ENCODE peak calls at places on chromosomes 3 and 15, in eight cellular contexts. One of them, this sample, is unnamed.
A peak's percentile ranks its signal among the peaks of the same experiment; 100 is the strongest.

GRCh38 chr3:37819591-37819990 is 42.1 kb upstream of the CTDSPL start:
- ATAC-seq in aorta: no peak
- ATAC-seq in K562: no peak
- ATAC-seq in Panc1: no peak
- ATAC-seq in gastrocnemius medialis: no peak
- ATAC-seq in upper lobe of right lung: no peak
- ATAC-seq in HCT116: no peak
- ATAC-seq in right cardiac atrium: no peak
- ATAC-seq in this sample: peak; percentile 69

GRCh38 chr15:74746389-74746788 is 2.3 kb upstream of the CYP1A2 start:
- ATAC-seq in aorta: no peak
- ATAC-seq in K562: no peak
- ATAC-seq in Panc1: no peak
- ATAC-seq in gastrocnemius medialis: no peak
- ATAC-seq in upper lobe of right lung: no peak
- ATAC-seq in HCT116: no peak
- ATAC-seq in right cardiac atrium: no peak
- ATAC-seq in this sample: no peak

GRCh38 chr15:64216722-64217428 is 54.1 kb upstream of the PPIB start:
- ATAC-seq in aorta: peak; percentile 38
- ATAC-seq in K562: peak; percentile 97
- ATAC-seq in Panc1: peak; percentile 45
- ATAC-seq in gastrocnemius medialis: no peak
- ATAC-seq in upper lobe of right lung: no peak
- ATAC-seq in HCT116: no peak
- ATAC-seq in right cardiac atrium: peak; percentile 77
- ATAC-seq in this sample: no peak

GRCh38 chr3:99471353-99472323 is 166.8 kb upstream of the COL8A1 start:
- ATAC-seq in aorta: peak; percentile 83
- ATAC-seq in K562: no peak
- ATAC-seq in Panc1: no peak
- ATAC-seq in gastrocnemius medialis: peak; percentile 36
- ATAC-seq in upper lobe of right lung: peak; percentile 19
- ATAC-seq in HCT116: no peak
- ATAC-seq in right cardiac atrium: peak; percentile 92
- ATAC-seq in this sample: peak; percentile 55

GRCh38 chr3:102737353-102737752 is 302.5 kb downstream of the ZPLD1 start:
- ATAC-seq in aorta: no peak
- ATAC-seq in K562: no peak
- ATAC-seq in Panc1: no peak
- ATAC-seq in gastrocnemius medialis: no peak
- ATAC-seq in upper lobe of right lung: peak; percentile 4
- ATAC-seq in HCT116: no peak
- ATAC-seq in right cardiac atrium: peak; percentile 9
- ATAC-seq in this sample: no peak

GRCh38 chr3:76965122-76965725 is 74.7 kb upstream of the ROBO2 start:
- ATAC-seq in aorta: no peak
- ATAC-seq in K562: no peak
- ATAC-seq in Panc1: no peak
- ATAC-seq in gastrocnemius medialis: no peak
- ATAC-seq in upper lobe of right lung: no peak
- ATAC-seq in HCT116: no peak
- ATAC-seq in right cardiac atrium: no peak
- ATAC-seq in this sample: no peak

GRCh38 chr3:17213102-17213501 is 328.3 kb downstream of the PLCL2 start:
- ATAC-seq in aorta: no peak
- ATAC-seq in K562: no peak
- ATAC-seq in Panc1: no peak
- ATAC-seq in gastrocnemius medialis: no peak
- ATAC-seq in upper lobe of right lung: no peak
- ATAC-seq in HCT116: no peak
- ATAC-seq in right cardiac atrium: no peak
- ATAC-seq in this sample: no peak

GRCh38 chr3:85589145-85589544 is 630.4 kb downstream of the CADM2 start:
- ATAC-seq in aorta: no peak
- ATAC-seq in K562: no peak
- ATAC-seq in Panc1: no peak
- ATAC-seq in gastrocnemius medialis: no peak
- ATAC-seq in upper lobe of right lung: peak; percentile 25
- ATAC-seq in HCT116: no peak
- ATAC-seq in right cardiac atrium: no peak
- ATAC-seq in this sample: no peak

GRCh38 chr15:52503788-52504496 is 24.7 kb downstream of the MYO5A start:
- ATAC-seq in aorta: no peak
- ATAC-seq in K562: no peak
- ATAC-seq in Panc1: no peak
- ATAC-seq in gastrocnemius medialis: no peak
- ATAC-seq in upper lobe of right lung: peak; percentile 52
- ATAC-seq in HCT116: no peak
- ATAC-seq in right cardiac atrium: no peak
- ATAC-seq in this sample: no peak

GRCh38 chr15:43093026-43093425 is 12.8 kb downstream of the UBR1 start:
- ATAC-seq in aorta: no peak
- ATAC-seq in K562: no peak
- ATAC-seq in Panc1: no peak
- ATAC-seq in gastrocnemius medialis: no peak
- ATAC-seq in upper lobe of right lung: peak; percentile 24
- ATAC-seq in HCT116: no peak
- ATAC-seq in right cardiac atrium: no peak
- ATAC-seq in this sample: no peak

GRCh38 chr15:48845123-48845522 is 32.8 kb upstream of the EID1 start:
- ATAC-seq in aorta: no peak
- ATAC-seq in K562: no peak
- ATAC-seq in Panc1: no peak
- ATAC-seq in gastrocnemius medialis: no peak
- ATAC-seq in upper lobe of right lung: no peak
- ATAC-seq in HCT116: no peak
- ATAC-seq in right cardiac atrium: no peak
- ATAC-seq in this sample: no peak

GRCh38 chr3:32310918-32311839 is 72.7 kb downstream of the CMTM8 start:
- ATAC-seq in aorta: no peak
- ATAC-seq in K562: no peak
- ATAC-seq in Panc1: no peak
- ATAC-seq in gastrocnemius medialis: no peak
- ATAC-seq in upper lobe of right lung: no peak
- ATAC-seq in HCT116: no peak
- ATAC-seq in right cardiac atrium: peak; percentile 45
- ATAC-seq in this sample: no peak

GRCh38 chr3:194386610-194387009 is 12.5 kb downstream of the GP5 start:
- ATAC-seq in aorta: no peak
- ATAC-seq in K562: peak; percentile 19
- ATAC-seq in Panc1: no peak
- ATAC-seq in gastrocnemius medialis: no peak
- ATAC-seq in upper lobe of right lung: no peak
- ATAC-seq in HCT116: no peak
- ATAC-seq in right cardiac atrium: no peak
- ATAC-seq in this sample: no peak

GRCh38 chr3:188123170-188123920 is 30.6 kb upstream of the LPP start:
- ATAC-seq in aorta: no peak
- ATAC-seq in K562: no peak
- ATAC-seq in Panc1: no peak
- ATAC-seq in gastrocnemius medialis: no peak
- ATAC-seq in upper lobe of right lung: peak; percentile 54
- ATAC-seq in HCT116: no peak
- ATAC-seq in right cardiac atrium: no peak
- ATAC-seq in this sample: no peak

GRCh38 chr15:68693071-68693470 is 114.3 kb downstream of the CORO2B start:
- ATAC-seq in aorta: no peak
- ATAC-seq in K562: no peak
- ATAC-seq in Panc1: no peak
- ATAC-seq in gastrocnemius medialis: no peak
- ATAC-seq in upper lobe of right lung: no peak
- ATAC-seq in HCT116: no peak
- ATAC-seq in right cardiac atrium: no peak
- ATAC-seq in this sample: no peak

GRCh38 chr3:127286571-127287140 is 1.2 kb downstream of the PRR20G start:
- ATAC-seq in aorta: no peak
- ATAC-seq in K562: no peak
- ATAC-seq in Panc1: peak; percentile 72
- ATAC-seq in gastrocnemius medialis: no peak
- ATAC-seq in upper lobe of right lung: peak; percentile 26
- ATAC-seq in HCT116: no peak
- ATAC-seq in right cardiac atrium: no peak
- ATAC-seq in this sample: no peak
- H3K4me3 ChIP-seq in aorta: no peak overlapping the region
- H3K4me3 ChIP-seq in K562: no peak overlapping the region
- H3K4me3 ChIP-seq in Panc1: no peak overlapping the region
- H3K4me3 ChIP-seq in gastrocnemius medialis: no peak overlapping the region
- H3K4me3 ChIP-seq in upper lobe of right lung: no peak overlapping the region
- H3K4me3 ChIP-seq in HCT116: no peak overlapping the region
- H3K4me3 ChIP-seq in right cardiac atrium: no peak overlapping the region
- H3K4me3 ChIP-seq in this sample: no peak overlapping the region

DNA sequence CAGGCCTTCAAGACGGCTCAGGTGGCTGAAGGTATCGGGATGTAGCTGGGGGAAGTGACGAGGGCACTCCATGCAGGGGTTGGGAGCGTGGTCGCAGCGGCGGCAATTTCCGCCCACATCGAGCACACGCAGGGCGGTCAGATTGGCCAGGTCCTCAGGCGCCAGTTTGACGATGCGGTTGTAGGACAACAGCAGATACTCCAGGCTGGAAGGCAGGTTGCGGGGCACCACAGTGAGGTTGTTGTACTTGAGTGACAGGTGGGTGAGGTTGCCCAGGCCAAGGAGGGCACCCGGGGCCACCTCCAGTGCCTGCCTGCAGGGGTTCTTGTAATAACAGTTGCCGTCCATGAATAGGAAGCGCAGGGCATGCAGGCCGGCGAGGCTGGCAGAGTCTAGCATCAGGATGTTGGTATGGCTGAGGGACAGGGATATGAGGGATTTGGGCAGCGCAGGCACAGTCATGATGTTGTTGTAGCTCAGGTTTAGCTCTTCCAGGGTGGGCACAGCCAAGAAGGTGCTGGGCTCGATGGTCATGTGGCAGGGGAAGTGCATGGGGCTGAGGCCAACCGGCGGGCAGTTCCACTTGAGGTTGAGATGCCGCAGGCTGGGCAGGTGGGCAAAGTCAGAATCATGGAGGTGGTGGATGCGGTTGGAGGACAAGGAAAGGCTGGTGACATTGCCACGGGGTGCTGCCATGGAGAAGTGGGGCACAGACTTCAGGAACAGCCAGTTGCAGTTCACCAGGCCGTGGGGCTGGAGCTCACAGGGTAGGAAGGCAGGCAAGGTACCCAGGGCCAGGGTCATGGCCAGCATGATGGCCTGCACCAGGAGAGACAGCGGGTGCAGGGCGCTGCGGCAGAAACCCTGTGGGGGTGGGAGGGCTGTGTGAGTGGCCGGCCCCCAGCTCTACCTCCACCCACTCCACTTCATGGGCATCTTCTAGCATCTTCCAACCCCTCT is 1.7 kb downstream of the TLR9 start:
- ATAC-seq in aorta: no peak
- ATAC-seq in K562: no peak
- ATAC-seq in Panc1: no peak
- ATAC-seq in gastrocnemius medialis: no peak
- ATAC-seq in upper lobe of right lung: no peak
- ATAC-seq in HCT116: no peak
- ATAC-seq in right cardiac atrium: no peak
- ATAC-seq in this sample: no peak
- H3K27ac ChIP-seq in aorta: no peak overlapping the region
- H3K27ac ChIP-seq in K562: no peak overlapping the region
- H3K27ac ChIP-seq in Panc1: no peak overlapping the region
- H3K27ac ChIP-seq in gastrocnemius medialis: no peak overlapping the region
- H3K27ac ChIP-seq in upper lobe of right lung: no peak overlapping the region
- H3K27ac ChIP-seq in HCT116: no peak overlapping the region
- H3K27ac ChIP-seq in right cardiac atrium: no peak overlapping the region
- H3K27ac ChIP-seq in this sample: no peak overlapping the region

DNA sequence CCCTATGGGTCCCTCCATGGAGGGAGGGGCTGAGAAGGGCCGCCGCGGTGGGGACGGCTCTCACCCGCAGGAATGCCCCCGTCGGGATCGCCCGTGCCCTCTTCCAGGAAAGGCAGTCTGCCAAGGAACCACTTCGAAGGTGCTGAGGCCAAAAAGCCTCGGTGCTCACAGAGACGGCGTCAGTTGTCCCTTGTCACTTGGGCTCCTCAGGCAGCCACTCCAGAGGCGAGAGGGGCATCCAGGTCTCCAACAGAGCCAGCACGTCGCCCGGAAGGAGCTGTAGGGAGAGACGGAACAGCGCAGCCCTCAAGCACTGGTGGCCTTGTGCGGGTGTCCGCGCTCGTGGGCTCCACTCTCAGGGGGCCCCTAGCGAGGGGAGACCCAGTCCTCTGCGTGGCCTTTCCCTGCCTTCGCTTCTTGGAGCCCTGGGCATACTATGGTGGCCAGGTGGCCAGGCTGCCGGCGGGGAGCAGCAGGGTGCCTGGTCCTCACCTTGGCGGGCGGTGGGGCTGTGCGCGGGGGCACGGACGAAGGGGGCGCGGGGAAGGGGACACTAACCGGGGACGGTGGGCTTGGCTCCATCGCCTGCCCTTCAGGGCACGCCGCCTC is 994 bp downstream of the MESP1 start:
- ATAC-seq in aorta: peak; percentile 17
- ATAC-seq in K562: no peak
- ATAC-seq in Panc1: peak; percentile 25
- ATAC-seq in gastrocnemius medialis: peak; percentile 26
- ATAC-seq in upper lobe of right lung: peak; percentile 8
- ATAC-seq in HCT116: peak; percentile 37
- ATAC-seq in right cardiac atrium: peak; percentile 17
- ATAC-seq in this sample: peak; percentile 16
- H3K4me3 ChIP-seq in aorta: no peak overlapping the region
- H3K4me3 ChIP-seq in K562: peak overlapping the region; percentile 60
- H3K4me3 ChIP-seq in Panc1: peak overlapping the region; percentile 57
- H3K4me3 ChIP-seq in gastrocnemius medialis: peak overlapping the region; percentile 56
- H3K4me3 ChIP-seq in upper lobe of right lung: peak overlapping the region; percentile 69
- H3K4me3 ChIP-seq in HCT116: peak overlapping the region; percentile 72
- H3K4me3 ChIP-seq in right cardiac atrium: peak overlapping the region; percentile 26
- H3K4me3 ChIP-seq in this sample: peak overlapping the region; percentile 60

DNA sequence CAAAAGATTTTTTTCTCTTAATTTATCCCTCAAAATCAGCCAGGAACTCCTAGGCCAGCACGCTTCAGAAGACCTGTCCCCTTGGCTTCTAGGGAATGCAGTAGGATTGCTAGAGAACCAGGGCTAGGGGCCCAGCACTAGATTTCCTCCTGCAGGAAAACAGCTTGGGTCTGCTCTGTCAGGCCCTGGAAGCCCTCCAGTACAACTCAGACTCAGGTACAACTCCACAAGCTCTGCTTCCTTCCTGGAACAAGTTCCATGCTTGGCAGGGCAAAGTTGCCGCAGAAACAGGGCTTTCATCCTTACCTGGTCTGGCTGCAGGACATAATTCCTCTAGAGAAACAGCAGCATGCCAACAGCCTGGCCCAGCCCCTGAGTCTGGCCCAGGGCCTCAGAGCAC is 96.1 kb upstream of the CTNNB1 start:
- ATAC-seq in aorta: no peak
- ATAC-seq in K562: no peak
- ATAC-seq in Panc1: no peak
- ATAC-seq in gastrocnemius medialis: no peak
- ATAC-seq in upper lobe of right lung: peak; percentile 49
- ATAC-seq in HCT116: no peak
- ATAC-seq in right cardiac atrium: no peak
- ATAC-seq in this sample: no peak
- H3K27ac ChIP-seq in aorta: no peak overlapping the region
- H3K27ac ChIP-seq in K562: no peak overlapping the region
- H3K27ac ChIP-seq in Panc1: no peak overlapping the region
- H3K27ac ChIP-seq in gastrocnemius medialis: no peak overlapping the region
- H3K27ac ChIP-seq in upper lobe of right lung: no peak overlapping the region
- H3K27ac ChIP-seq in HCT116: no peak overlapping the region
- H3K27ac ChIP-seq in right cardiac atrium: no peak overlapping the region
- H3K27ac ChIP-seq in this sample: no peak overlapping the region

GRCh38 chr3:173398111-173398479 is 551 bp downstream of the NLGN1 start:
- ATAC-seq in aorta: peak; percentile 1
- ATAC-seq in K562: no peak
- ATAC-seq in Panc1: no peak
- ATAC-seq in gastrocnemius medialis: peak; percentile 22
- ATAC-seq in upper lobe of right lung: no peak
- ATAC-seq in HCT116: no peak
- ATAC-seq in right cardiac atrium: peak; percentile 2
- ATAC-seq in this sample: peak; percentile 33
- H3K4me3 ChIP-seq in aorta: peak overlapping the region; percentile 61
- H3K4me3 ChIP-seq in K562: no peak overlapping the region
- H3K4me3 ChIP-seq in Panc1: peak overlapping the region; percentile 46
- H3K4me3 ChIP-seq in gastrocnemius medialis: peak overlapping the region; percentile 82
- H3K4me3 ChIP-seq in upper lobe of right lung: peak overlapping the region; percentile 60
- H3K4me3 ChIP-seq in HCT116: no peak overlapping the region
- H3K4me3 ChIP-seq in right cardiac atrium: peak overlapping the region; percentile 63
- H3K4me3 ChIP-seq in this sample: peak overlapping the region; percentile 60